ENCODE peak calls at places on chromosome 3, in seven cellular contexts. Q is activated T-helper 1 cell treated with Interleukin-2 at 50 U/mL for 16 hours, S is NCI-H1105 treated with DMSO at 0.1 percent for 48 hours, H is NCI-H774, I is NCI-H1092 treated with DMSO at 0.1 percent for 48 hours, G is cardiac fibroblast, Z is T-helper 2 cell. C is an unnamed sample.

GRCh38 chr3:184643442-184643841 is 68.4 kb downstream of the MAGEF1 start:
- DNase-seq in Q (no peak), S (no peak), H (no peak), I (no peak), G (no peak), Z (no peak), C (no peak)

GRCh38 chr3:197576838-197577237 is 21.1 kb upstream of the BDH1 start:
- DNase-seq in Q (no peak), S (no peak), H (no peak), I (no peak), G (no peak), Z (no peak), C (no peak)

GRCh38 chr3:187210555-187211327 is 13.5 kb downstream of the RTP1 start:
- DNase-seq in Q (no peak), S (no peak), H (no peak), I (no peak), G (peak), Z (no peak), C (no peak)

GRCh38 chr3:107524214-107525100 is 1.7 kb downstream of the BBX start:
- DNase-seq in Q (peak), S (peak), H (no peak), I (peak), G (peak), Z (peak), C (no peak)

GRCh38 chr3:42843730-42844713 is 31.7 kb downstream of the CYP8B1 start:
- DNase-seq in Q (no peak), S (no peak), H (no peak), I (no peak), G (no peak), Z (no peak), C (no peak)

GRCh38 chr3:110430146-110430545 is 641.5 kb upstream of the NECTIN3 start:
- DNase-seq in Q (no peak), S (no peak), H (no peak), I (no peak), G (no peak), Z (no peak), C (no peak)

GRCh38 chr3:184327171-184327570 is 10.2 kb upstream of the FAM131A start:
- DNase-seq in Q (no peak), S (no peak), H (no peak), I (no peak), G (no peak), Z (no peak), C (no peak)

GRCh38 chr3:143199998-143200909 is 80.7 kb downstream of the CHST2 start:
- DNase-seq in Q (no peak), S (no peak), H (no peak), I (no peak), G (peak), Z (no peak), C (no peak)

GRCh38 chr3:27483117-27484001 is 825 bp downstream of the SLC4A7 start:
- DNase-seq in Q (peak), S (peak), H (no peak), I (peak), G (peak), Z (peak), C (peak)